ENCODE peak calls at places on chromosomes 5 and 9, in nine cellular contexts. Y is LHCN-M2; L is endodermal cell; A is activated T-helper 1 cell treated with anti-CD3 and anti-CD28 coated beads, Interleukin-2, amount 50 U/mL, for 16 hours; E is heart left ventricle; U is SK-N-SH; C is uterus; W is NCI-H1105; N is mucosa of descending colon. Z is an unnamed sample.

GRCh38 chr9:87337335-87338074 is 160.2 kb upstream of the DAPK1 start:
- DNase-seq in W (peak; percentile 58), N (peak; percentile 7), L (peak; percentile 77), U (peak; percentile 21), Y (peak; percentile 65), E (no peak), A (no peak), C (no peak), Z (no peak)

GRCh38 chr5:36777105-36777757 is 99.3 kb upstream of the NIPBL start:
- DNase-seq in N (peak; percentile 51), Y (peak; percentile 19), C (no peak), L (peak; percentile 74), U (peak; percentile 48), E (no peak), W (no peak), A (no peak), Z (no peak)

GRCh38 chr9:133387680-133388079 is 11.5 kb downstream of the STKLD1 start:
- DNase-seq in N (no peak), C (no peak), A (no peak), Y (no peak), W (no peak), E (peak; percentile 13), L (no peak), U (no peak), Z (no peak)

GRCh38 chr9:17191095-17191494 is 56.3 kb downstream of the CNTLN start:
- DNase-seq in E (no peak), U (no peak), N (no peak), A (no peak), W (no peak), L (no peak), C (no peak), Y (peak; percentile 61), Z (no peak)

GRCh38 chr9:137406876-137407589 is 15.9 kb downstream of the EXD3 start:
- DNase-seq in N (peak; percentile 79), A (peak; percentile 47), E (peak; percentile 89), Y (no peak), W (no peak), C (peak; percentile 54), L (peak; percentile 94), U (peak; percentile 98), Z (no peak)

GRCh38 chr9:34454571-34455065 is 3.8 kb downstream of the FAM219A start:
- DNase-seq in L (no peak), C (no peak), U (peak; percentile 34), A (no peak), E (no peak), W (no peak), Y (peak; percentile 91), N (no peak), Z (no peak)

GRCh38 chr5:5017827-5018559 is 122.1 kb upstream of the ADAMTS16 start:
- DNase-seq in C (no peak), U (no peak), N (no peak), L (no peak), Y (peak; percentile 25), E (no peak), W (no peak), A (no peak), Z (no peak)

GRCh38 chr9:124778575-124779367 is 1.8 kb downstream of the OLFML2A start:
- DNase-seq in N (no peak), U (no peak), L (peak; percentile 47), Y (no peak), A (no peak), C (peak; percentile 11), E (no peak), W (no peak), Z (no peak)

GRCh38 chr5:76542236-76542635 is 81.0 kb downstream of the F2RL2 start:
- DNase-seq in U (no peak), A (no peak), N (no peak), C (no peak), Y (no peak), L (no peak), E (no peak), W (no peak), Z (no peak)

GRCh38 chr5:97224112-97224750 is 41.2 kb upstream of the RIOK2 start:
- DNase-seq in Y (peak; percentile 45), U (no peak), E (no peak), W (no peak), N (no peak), L (no peak), A (no peak), C (no peak), Z (no peak)

GRCh38 chr5:133343196-133343595 is 269.1 kb downstream of the FSTL4 start:
- DNase-seq in L (no peak), A (no peak), U (no peak), Y (no peak), N (no peak), E (no peak), W (no peak), C (no peak), Z (no peak)

GRCh38 chr9:126886897-126887296 is 26.5 kb downstream of the ZBTB34 start:
- DNase-seq in W (no peak), N (no peak), E (no peak), Y (no peak), L (no peak), C (no peak), U (no peak), A (no peak), Z (no peak)

GRCh38 chr5:179668404-179668803 is 12.4 kb downstream of the CBY3 start:
- DNase-seq in W (no peak), A (peak; percentile 19), N (peak; percentile 27), L (peak; percentile 93), U (peak; percentile 52), C (no peak), Y (peak; percentile 56), E (no peak), Z (no peak)

GRCh38 chr9:17810293-17810692 is 231.4 kb downstream of the SH3GL2 start:
- DNase-seq in A (no peak), N (no peak), Y (no peak), U (no peak), C (no peak), W (no peak), E (no peak), L (no peak), Z (no peak)

GRCh38 chr5:54836959-54837534 is 148.3 kb downstream of the ESM1 start:
- DNase-seq in E (no peak), L (no peak), N (no peak), Y (no peak), U (no peak), W (no peak), A (no peak), C (no peak), Z (no peak)

GRCh38 chr9:1535599-1535998 is 479.5 kb upstream of the SMARCA2 start:
- DNase-seq in C (no peak), U (no peak), L (no peak), N (no peak), E (no peak), W (no peak), Y (no peak), A (no peak), Z (no peak)

GRCh38 chr9:124381073-124381945 is 33.9 kb downstream of the PSMB7 start:
- DNase-seq in Y (peak; percentile 65), U (no peak), L (no peak), W (no peak), A (no peak), E (no peak), C (no peak), N (no peak), Z (no peak)

GRCh38 chr5:144598451-144599068 is 427.9 kb downstream of the KCTD16 start:
- DNase-seq in Y (no peak), N (peak; percentile 11), L (peak; percentile 61), U (peak; percentile 9), A (no peak), C (no peak), W (peak; percentile 71), E (no peak), Z (no peak)

GRCh38 chr5:17261075-17261474 is 43.6 kb downstream of the BASP1 start:
- DNase-seq in L (no peak), C (no peak), Y (no peak), A (no peak), U (no peak), W (no peak), E (no peak), N (no peak), Z (no peak)

GRCh38 chr9:35826071-35826701 is 2.3 kb downstream of the FAM221B start:
- DNase-seq in N (peak; percentile 66), Y (peak; percentile 79), C (no peak), U (peak; percentile 64), A (no peak), L (peak; percentile 73), E (no peak), W (peak; percentile 56), Z (no peak)

GRCh38 chr5:135561266-135561665 is 17.5 kb downstream of the CXCL14 start:
- DNase-seq in C (no peak), W (no peak), N (no peak), E (no peak), U (no peak), A (no peak), L (no peak), Y (no peak), Z (no peak)

GRCh38 chr5:1183424-1184162 is 17.8 kb upstream of the SLC6A19 start:
- DNase-seq in Y (no peak), A (no peak), E (peak; percentile 57), C (no peak), L (no peak), N (peak; percentile 45), U (no peak), W (no peak), Z (no peak)

GRCh38 chr9:35954942-35955546 is 2.9 kb downstream of the OR2S2 start:
- DNase-seq in A (no peak), C (peak; percentile 37), U (peak; percentile 65), Y (peak; percentile 72), L (peak; percentile 80), W (peak; percentile 48), N (peak; percentile 78), E (no peak), Z (peak; percentile 71)

GRCh38 chr9:122059214-122059978 is 33.7 kb downstream of the TTLL11 start:
- DNase-seq in Y (no peak), A (no peak), E (no peak), U (no peak), L (no peak), C (no peak), W (no peak), N (peak; percentile 30), Z (no peak)

GRCh38 chr5:128303593-128303992 is 220.0 kb downstream of the SLC12A2 start:
- DNase-seq in N (no peak), A (no peak), C (no peak), W (no peak), L (no peak), E (no peak), U (no peak), Y (no peak), Z (no peak)

GRCh38 chr9:116288658-116289057 is 135.1 kb downstream of the PAPPA start:
- DNase-seq in E (no peak), N (no peak), L (no peak), W (no peak), A (no peak), C (no peak), U (no peak), Y (peak; percentile 99), Z (no peak)

GRCh38 chr9:101995231-101995630 is 256.8 kb upstream of the GRIN3A start:
- DNase-seq in E (no peak), U (no peak), A (no peak), C (no peak), Y (no peak), N (no peak), L (no peak), W (no peak), Z (no peak)

GRCh38 chr5:16065810-16066209 is 113.8 kb downstream of the MARCHF11 start:
- DNase-seq in Y (no peak), E (no peak), N (no peak), U (no peak), W (no peak), C (no peak), A (no peak), L (no peak), Z (no peak)

GRCh38 chr5:59346514-59346913 is 547.0 kb downstream of the PDE4D start:
- DNase-seq in W (no peak), Y (no peak), N (no peak), L (no peak), U (no peak), C (no peak), A (no peak), E (no peak), Z (no peak)

GRCh38 chr5:151577566-151577965 is 13.6 kb downstream of the FAT2 start:
- DNase-seq in Y (no peak), C (no peak), U (no peak), W (no peak), A (no peak), E (no peak), L (no peak), N (peak; percentile 14), Z (no peak)

GRCh38 chr5:39399135-39400036 is 25.4 kb downstream of the DAB2 start:
- DNase-seq in E (no peak), A (no peak), W (no peak), U (no peak), Y (peak; percentile 98), N (no peak), L (no peak), C (no peak), Z (peak; percentile 66)

Z was measured in tibial nerve.